ENCODE peak calls at places on chromosome 20, in six cellular contexts. T is activated CD8-positive, alpha-beta memory T cell treated with anti-CD3 and anti-CD28 coated beads for 1 hour; D is HS-27A; B is EL; O is CD8-positive, alpha-beta memory T cell; P is stimulated activated CD8-positive, alpha-beta memory T cell treated with anti-CD3 and anti-CD28 coated beads, Interleukin-2, amount 100 ng/mL, for 48 hours. L is an unnamed sample.

GRCh38 chr20:3640259-3640658 is 22.9 kb downstream of the GFRA4 start:
- DNase-seq in T (no peak), D (no peak), B (no peak), O (no peak), P (no peak), L (no peak)

GRCh38 chr20:43248341-43248740 is 58.6 kb upstream of the PTPRT start:
- DNase-seq in T (no peak), D (no peak), B (no peak), O (no peak), P (no peak), L (no peak)

GRCh38 chr20:45969712-45970634 is 2.0 kb downstream of the ZNF335 start:
- DNase-seq in T (no peak), D (no peak), B (peak; percentile 75), O (no peak), P (no peak), L (no peak)

GRCh38 chr20:19886666-19887288 is 128.7 kb downstream of the RIN2 start:
- DNase-seq in T (no peak), D (no peak), B (no peak), O (no peak), P (no peak), L (no peak)

GRCh38 chr20:38973107-38973506 is 11.0 kb downstream of the DHX35 start:
- DNase-seq in T (no peak), D (no peak), B (no peak), O (no peak), P (no peak), L (no peak)

GRCh38 chr20:11544029-11544678 is 373.5 kb upstream of the BTBD3 start:
- DNase-seq in T (no peak), D (peak; percentile 48), B (peak; percentile 78), O (no peak), P (no peak), L (no peak)

GRCh38 chr20:20568604-20569205 is 143.7 kb downstream of the RALGAPA2 start:
- DNase-seq in T (no peak), D (no peak), B (peak; percentile 31), O (no peak), P (no peak), L (no peak)

GRCh38 chr20:17875106-17875980 is 93.3 kb downstream of the SNX5 start:
- DNase-seq in T (no peak), D (no peak), B (peak; percentile 19), O (no peak), P (no peak), L (no peak)

GRCh38 chr20:707711-708110 is 32.1 kb upstream of the SCRT2 start:
- DNase-seq in T (no peak), D (no peak), B (no peak), O (no peak), P (no peak), L (no peak)

GRCh38 chr20:14860410-14860814 is 523.0 kb upstream of the FLRT3 start:
- DNase-seq in T (no peak), D (no peak), B (no peak), O (no peak), P (no peak), L (no peak)

GRCh38 chr20:53737404-53738038 is 143.9 kb upstream of the ZNF217 start:
- DNase-seq in T (no peak), D (no peak), B (no peak), O (no peak), P (no peak), L (no peak)

GRCh38 chr20:7220755-7221154 is 453.3 kb downstream of the BMP2 start:
- DNase-seq in T (no peak), D (no peak), B (no peak), O (no peak), P (no peak), L (no peak)

GRCh38 chr20:54023406-54023805 is 47.0 kb downstream of the BCAS1 start:
- DNase-seq in T (no peak), D (no peak), B (no peak), O (no peak), P (no peak), L (no peak)

GRCh38 chr20:38238834-38239233 is 21.7 kb downstream of the KIAA1755 start:
- DNase-seq in T (no peak), D (no peak), B (no peak), O (no peak), P (no peak), L (no peak)

GRCh38 chr20:33733654-33734576 is 2.1 kb downstream of the ZNF341 start:
- DNase-seq in T (no peak), D (peak; percentile 33), B (peak; percentile 88), O (no peak), P (no peak), L (no peak)

GRCh38 chr20:25014816-25015215 is 22.3 kb upstream of the APMAP start:
- DNase-seq in T (no peak), D (no peak), B (no peak), O (no peak), P (no peak), L (peak; percentile 31)

GRCh38 chr20:4513720-4514119 is 208.0 kb upstream of the PRND start:
- DNase-seq in T (no peak), D (peak; percentile 75), B (peak; percentile 85), O (no peak), P (no peak), L (no peak)

GRCh38 chr20:10513931-10514575 is 78.9 kb downstream of the SLX4IP start:
- DNase-seq in T (no peak), D (no peak), B (peak; percentile 47), O (no peak), P (no peak), L (no peak)

GRCh38 chr20:2131366-2131765 is 29.7 kb downstream of the STK35 start:
- DNase-seq in T (no peak), D (no peak), B (peak; percentile 76), O (no peak), P (no peak), L (no peak)

GRCh38 chr20:56875052-56875663 is 246.1 kb downstream of the TFAP2C start:
- DNase-seq in T (no peak), D (no peak), B (peak; percentile 75), O (no peak), P (no peak), L (no peak)

GRCh38 chr20:32544893-32545840 is 40.0 kb downstream of the NOL4L start:
- DNase-seq in T (no peak), D (no peak), B (peak; percentile 46), O (no peak), P (no peak), L (no peak)

GRCh38 chr20:63738687-63739128 is 868 bp upstream of the SLC2A4RG start:
- DNase-seq in T (no peak), D (no peak), B (no peak), O (peak; percentile 73), P (no peak), L (peak; percentile 48)

GRCh38 chr20:47985092-47985850 is 200.0 kb upstream of the SULF2 start:
- DNase-seq in T (no peak), D (no peak), B (peak; percentile 66), O (no peak), P (no peak), L (no peak)

GRCh38 chr20:4272225-4272624 is 256.9 kb upstream of the RNF24 start:
- DNase-seq in T (no peak), D (no peak), B (no peak), O (no peak), P (no peak), L (no peak)

GRCh38 chr20:805713-806112 is 27.8 kb upstream of the FAM110A start:
- DNase-seq in T (no peak), D (no peak), B (peak; percentile 8), O (no peak), P (no peak), L (no peak)

GRCh38 chr20:8183526-8183925 is 51.5 kb downstream of the PLCB1 start:
- DNase-seq in T (no peak), D (no peak), B (peak; percentile 28), O (no peak), P (no peak), L (no peak)

GRCh38 chr20:40943591-40943990 is 85.0 kb upstream of the TOP1 start:
- DNase-seq in T (no peak), D (no peak), B (no peak), O (no peak), P (no peak), L (no peak)

GRCh38 chr20:19583532-19584175 is 174.4 kb upstream of the RIN2 start:
- DNase-seq in T (no peak), D (peak; percentile 53), B (peak; percentile 53), O (no peak), P (peak; percentile 20), L (peak; percentile 63)

GRCh38 chr20:21179796-21180195 is 53.9 kb downstream of the KIZ start:
- DNase-seq in T (no peak), D (no peak), B (peak; percentile 14), O (no peak), P (no peak), L (no peak)

GRCh38 chr20:50813801-50814200 is 18.9 kb downstream of the BCAS4 start:
- DNase-seq in T (no peak), D (no peak), B (no peak), O (no peak), P (no peak), L (no peak)

GRCh38 chr20:24465730-24466129 is 3.7 kb upstream of the SYNDIG1 start:
- DNase-seq in T (no peak), D (no peak), B (peak; percentile 7), O (no peak), P (no peak), L (peak; percentile 75)

GRCh38 chr20:50379049-50379990 is 130.9 kb upstream of the PTPN1 start:
- DNase-seq in T (no peak), D (no peak), B (peak; percentile 92), O (no peak), P (no peak), L (no peak)

GRCh38 chr20:49420811-49421295 is 61.6 kb downstream of the KCNB1 start:
- DNase-seq in T (no peak), D (no peak), B (no peak), O (no peak), P (no peak), L (no peak)

GRCh38 chr20:47348539-47349142 is 7.9 kb downstream of the ZMYND8 start:
- DNase-seq in T (no peak), D (no peak), B (no peak), O (no peak), P (no peak), L (no peak)

GRCh38 chr20:22264917-22265316 is 319.5 kb downstream of the FOXA2 start:
- DNase-seq in T (no peak), D (no peak), B (no peak), O (no peak), P (no peak), L (no peak)

GRCh38 chr20:52847029-52847660 is 125.0 kb upstream of the TSHZ2 start:
- DNase-seq in T (no peak), D (no peak), B (no peak), O (no peak), P (no peak), L (no peak)

GRCh38 chr20:11158146-11158545 is 484.3 kb upstream of the JAG1 start:
- DNase-seq in T (no peak), D (no peak), B (no peak), O (no peak), P (no peak), L (no peak)

L was measured in dorsolateral prefrontal cortex.